ENCODE peak calls at places on chromosomes 11 and 22, in nine cellular contexts. D, G, S, R, C, H, J, T and E are unnamed samples.

GRCh38 chr22:44358723-44359440 is 46.1 kb upstream of the SHISAL1 start:
- DNase-seq in D (peak), G (no peak), S (no peak), R (no peak), C (no peak), H (no peak), J (peak), T (no peak), E (peak)

GRCh38 chr22:47299879-47300697 is 537.6 kb downstream of the TBC1D22A start:
- DNase-seq in D (no peak), G (no peak), S (no peak), R (no peak), C (no peak), H (no peak), J (peak), T (no peak), E (no peak)

GRCh38 chr11:57321388-57321995 is 3.3 kb downstream of the TNKS1BP1 start:
- DNase-seq in D (no peak), G (no peak), S (no peak), R (no peak), C (no peak), H (no peak), J (no peak), T (no peak), E (no peak)

GRCh38 chr11:77115956-77116355 is 12.1 kb upstream of the MYO7A start:
- DNase-seq in D (no peak), G (no peak), S (no peak), R (no peak), C (no peak), H (no peak), J (no peak), T (no peak), E (no peak)

GRCh38 chr11:108616549-108616948 is 23.0 kb upstream of the EXPH5 start:
- DNase-seq in D (no peak), G (no peak), S (no peak), R (no peak), C (no peak), H (no peak), J (no peak), T (no peak), E (no peak)

GRCh38 chr11:47914743-47915142 is 65.6 kb upstream of the PTPRJ start:
- DNase-seq in D (no peak), G (no peak), S (no peak), R (no peak), C (no peak), H (no peak), J (no peak), T (no peak), E (no peak)

GRCh38 chr22:21652010-21652546 is 10.0 kb downstream of the SDF2L1 start:
- DNase-seq in D (peak), G (peak), S (peak), R (peak), C (peak), H (peak), J (peak), T (peak), E (peak)

GRCh38 chr11:833114-833791 is 501 bp downstream of the CD151 start:
- DNase-seq in D (peak), G (peak), S (no peak), R (no peak), C (no peak), H (no peak), J (peak), T (no peak), E (no peak)

GRCh38 chr11:86639172-86639571 is 33.2 kb downstream of the ME3 start:
- DNase-seq in D (no peak), G (no peak), S (no peak), R (no peak), C (no peak), H (no peak), J (no peak), T (no peak), E (no peak)

GRCh38 chr22:29030618-29031235 is 30.9 kb downstream of the C22orf31 start:
- DNase-seq in D (peak), G (no peak), S (peak), R (no peak), C (peak), H (peak), J (peak), T (peak), E (peak)

GRCh38 chr11:114273071-114273470 is 23.1 kb upstream of the NNMT start:
- DNase-seq in D (no peak), G (no peak), S (no peak), R (no peak), C (no peak), H (no peak), J (no peak), T (no peak), E (no peak)

GRCh38 chr22:48318173-48318572 is 1509.5 kb downstream of the BRD1 start:
- DNase-seq in D (no peak), G (no peak), S (no peak), R (no peak), C (no peak), H (no peak), J (peak), T (no peak), E (no peak)

GRCh38 chr11:32255876-32256275 is 165.0 kb downstream of the RCN1 start:
- DNase-seq in D (no peak), G (no peak), S (no peak), R (no peak), C (no peak), H (no peak), J (no peak), T (no peak), E (no peak)

GRCh38 chr11:119404872-119405271 is 18.1 kb downstream of the THY1 start:
- DNase-seq in D (no peak), G (no peak), S (no peak), R (no peak), C (no peak), H (no peak), J (no peak), T (no peak), E (no peak)

GRCh38 chr11:45071232-45071631 is 75.2 kb upstream of the PRDM11 start:
- DNase-seq in D (no peak), G (no peak), S (no peak), R (no peak), C (no peak), H (no peak), J (no peak), T (no peak), E (no peak)

GRCh38 chr11:72292106-72292790 is 48.3 kb upstream of the PHOX2A start:
- DNase-seq in D (peak), G (no peak), S (no peak), R (no peak), C (no peak), H (no peak), J (no peak), T (no peak), E (no peak)

GRCh38 chr11:697028-697491 is 1.4 kb downstream of the TMEM80 start:
- DNase-seq in D (no peak), G (no peak), S (no peak), R (no peak), C (no peak), H (no peak), J (no peak), T (no peak), E (no peak)

GRCh38 chr22:42511401-42511891 is 8.2 kb downstream of the RRP7A start:
- DNase-seq in D (no peak), G (no peak), S (no peak), R (no peak), C (no peak), H (no peak), J (peak), T (no peak), E (no peak)

GRCh38 chr22:23457586-23457985 is 122.5 kb downstream of the IGLL1 start:
- DNase-seq in D (no peak), G (peak), S (no peak), R (no peak), C (no peak), H (no peak), J (no peak), T (peak), E (no peak)

GRCh38 chr11:65915101-65915820 is 3.6 kb downstream of the C11orf68 start:
- DNase-seq in D (peak), G (no peak), S (no peak), R (no peak), C (no peak), H (peak), J (no peak), T (no peak), E (no peak)

GRCh38 chr11:114257621-114258558 is 38.3 kb upstream of the NNMT start:
- DNase-seq in D (peak), G (no peak), S (peak), R (no peak), C (peak), H (peak), J (no peak), T (no peak), E (peak)

GRCh38 chr22:39170825-39171622 is 18.5 kb upstream of the CBX7 start:
- DNase-seq in D (peak), G (peak), S (peak), R (peak), C (peak), H (peak), J (peak), T (peak), E (peak)

GRCh38 chr22:40782521-40782920 is 36.6 kb downstream of the SLC25A17 start:
- DNase-seq in D (no peak), G (no peak), S (no peak), R (no peak), C (no peak), H (no peak), J (no peak), T (no peak), E (no peak)

GRCh38 chr22:46047841-46048595 is 71.1 kb upstream of the WNT7B start:
- DNase-seq in D (peak), G (no peak), S (no peak), R (no peak), C (no peak), H (peak), J (peak), T (no peak), E (peak)

GRCh38 chr22:48594016-48594756 is 1233.5 kb downstream of the BRD1 start:
- DNase-seq in D (no peak), G (no peak), S (no peak), R (no peak), C (no peak), H (no peak), J (no peak), T (no peak), E (no peak)

GRCh38 chr11:93303689-93304088 is 26.9 kb upstream of the DEUP1 start:
- DNase-seq in D (no peak), G (no peak), S (no peak), R (no peak), C (no peak), H (no peak), J (no peak), T (no peak), E (no peak)

GRCh38 chr11:2807801-2808241 is 77.8 kb downstream of the CDKN1C start:
- DNase-seq in D (peak), G (no peak), S (no peak), R (no peak), C (no peak), H (peak), J (peak), T (peak), E (peak)

GRCh38 chr22:45318558-45319318 is 9.0 kb downstream of the FAM118A start:
- DNase-seq in D (no peak), G (no peak), S (no peak), R (peak), C (no peak), H (no peak), J (no peak), T (no peak), E (no peak)

GRCh38 chr22:49372111-49372529 is 455.6 kb downstream of the BRD1 start:
- DNase-seq in D (no peak), G (no peak), S (no peak), R (no peak), C (no peak), H (peak), J (no peak), T (no peak), E (peak)

GRCh38 chr22:20297414-20298109 is 22.3 kb downstream of the DGCR6L start:
- DNase-seq in D (no peak), G (no peak), S (no peak), R (no peak), C (no peak), H (no peak), J (no peak), T (no peak), E (no peak)

GRCh38 chr11:57380975-57381374 is at the start of gene PRG3:
- DNase-seq in D (no peak), G (no peak), S (no peak), R (no peak), C (no peak), H (no peak), J (no peak), T (no peak), E (no peak)

GRCh38 chr11:128580612-128581011 is 6.7 kb downstream of the ETS1 start:
- DNase-seq in D (no peak), G (no peak), S (no peak), R (no peak), C (no peak), H (no peak), J (no peak), T (peak), E (no peak)

GRCh38 chr11:35847473-35847872 is 96.4 kb upstream of the LDLRAD3 start:
- DNase-seq in D (peak), G (no peak), S (no peak), R (no peak), C (no peak), H (no peak), J (no peak), T (no peak), E (no peak)